ENCODE peak calls at places on chromosomes 6 and 20, in eight cellular contexts. C is Right ventricle myocardium inferior; T is NCI-H524; N is stimulated activated CD4-positive, alpha-beta T cell treated with anti-CD3 and anti-CD28 coated beads, Interleukin-1b, Interleukin-23, amount 100 ng/mL, for 24 hours; B is CD4-positive, alpha-beta memory T cell; Z is erythroblast; P is aorta; A is HS-5. M is an unnamed sample.

GRCh38 chr20:3218307-3218988 is 9.2 kb downstream of the ITPA start:
- DNase-seq in C (peak), T (peak), N (peak), B (peak), Z (peak), P (peak), A (no peak), M (peak)

GRCh38 chr6:32954983-32955802 is 2.3 kb upstream of the HLA-DMA start:
- DNase-seq in C (no peak), T (no peak), N (no peak), B (peak), Z (peak), P (no peak), A (no peak), M (peak)

GRCh38 chr20:59031326-59032022 is 661 bp downstream of the ATP5F1E start:
- DNase-seq in C (no peak), T (no peak), N (no peak), B (peak), Z (no peak), P (no peak), A (no peak), M (peak)

GRCh38 chr6:32815115-32815514 is 1.7 kb downstream of the HLA-DOB start:
- DNase-seq in C (no peak), T (no peak), N (no peak), B (no peak), Z (no peak), P (no peak), A (no peak), M (peak)

GRCh38 chr6:110853754-110854477 is 20.7 kb upstream of the AMD1 start:
- DNase-seq in C (no peak), T (no peak), N (no peak), B (no peak), Z (no peak), P (no peak), A (no peak), M (no peak)

GRCh38 chr6:44053760-44054556 is 73.3 kb downstream of the MRPL14 start:
- DNase-seq in C (peak), T (no peak), N (no peak), B (no peak), Z (no peak), P (peak), A (peak), M (peak)

GRCh38 chr6:133553652-133554051 is 312.5 kb downstream of the EYA4 start:
- DNase-seq in C (no peak), T (peak), N (no peak), B (peak), Z (peak), P (no peak), A (no peak), M (peak)

GRCh38 chr20:366042-366718 is 14.4 kb upstream of the TRIB3 start:
- DNase-seq in C (no peak), T (no peak), N (no peak), B (peak), Z (no peak), P (no peak), A (no peak), M (peak)

GRCh38 chr6:40803897-40804702 is 216.9 kb upstream of the LRFN2 start:
- DNase-seq in C (no peak), T (no peak), N (no peak), B (no peak), Z (no peak), P (no peak), A (no peak), M (no peak)

GRCh38 chr20:19964289-19965263 is 52.6 kb upstream of the NAA20 start:
- DNase-seq in C (no peak), T (no peak), N (no peak), B (no peak), Z (no peak), P (peak), A (peak), M (peak)

GRCh38 chr6:137271245-137272183 is 52.3 kb upstream of the IFNGR1 start:
- DNase-seq in C (no peak), T (peak), N (no peak), B (peak), Z (peak), P (no peak), A (no peak), M (peak)

GRCh38 chr6:106275692-106276091 is 49.9 kb downstream of the ATG5 start:
- DNase-seq in C (no peak), T (no peak), N (no peak), B (no peak), Z (no peak), P (no peak), A (no peak), M (peak)

GRCh38 chr6:143449731-143450452 is 603 bp downstream of the ADAT2 start:
- DNase-seq in C (no peak), T (peak), N (no peak), B (peak), Z (peak), P (peak), A (no peak), M (peak)

GRCh38 chr6:120354452-120355098 is 979.7 kb downstream of the TBC1D32 start:
- DNase-seq in C (no peak), T (no peak), N (no peak), B (no peak), Z (no peak), P (no peak), A (peak), M (peak)

GRCh38 chr6:128111096-128111495 is 210.2 kb upstream of the THEMIS start:
- DNase-seq in C (no peak), T (no peak), N (no peak), B (no peak), Z (no peak), P (no peak), A (no peak), M (no peak)